ENCODE peak calls at places on chromosomes 7 and 10, in six cellular contexts. U, V, R, E, M and D are unnamed samples.

GRCh38 chr10:103781329-103782061 is 73.9 kb downstream of the SH3PXD2A start:
- DNase-seq in R (peak; percentile 68), E (no peak), M (no peak), V (no peak), U (no peak), D (no peak)

GRCh38 chr7:155597753-155598140 is 46.7 kb upstream of the RBM33 start:
- DNase-seq in E (no peak), U (no peak), M (peak; percentile 29), V (no peak), R (peak; percentile 21), D (no peak)

GRCh38 chr10:79944428-79945395 is 4.2 kb downstream of the SFTPD start:
- DNase-seq in U (no peak), V (no peak), E (no peak), R (no peak), M (peak; percentile 19), D (no peak)

GRCh38 chr10:127587668-127588395 is 38.7 kb downstream of the NPS start:
- DNase-seq in R (no peak), V (no peak), E (no peak), U (no peak), M (no peak), D (no peak)

GRCh38 chr10:109427421-109427820 is 495.9 kb downstream of the XPNPEP1 start:
- DNase-seq in V (no peak), U (no peak), M (no peak), E (no peak), R (no peak), D (no peak)

GRCh38 chr10:124685251-124685650 is 58.9 kb downstream of the FAM53B start:
- DNase-seq in U (no peak), M (no peak), R (no peak), E (no peak), V (no peak), D (no peak)

GRCh38 chr10:77390481-77390891 is 247.1 kb downstream of the KCNMA1 start:
- DNase-seq in E (no peak), V (no peak), M (no peak), U (no peak), R (peak; percentile 28), D (no peak)

GRCh38 chr10:4108693-4109092 is 323.7 kb upstream of the KLF6 start:
- DNase-seq in V (no peak), M (no peak), E (no peak), R (no peak), U (no peak), D (no peak)

GRCh38 chr10:73629165-73629564 is 12.1 kb downstream of the MYOZ1 start:
- DNase-seq in V (no peak), M (no peak), E (no peak), U (no peak), R (no peak), D (no peak)

GRCh38 chr10:48594371-48594770 is 10.5 kb downstream of the ARHGAP22 start:
- DNase-seq in U (no peak), E (no peak), V (no peak), M (no peak), R (no peak), D (no peak)

GRCh38 chr10:68047554-68048327 is 27.3 kb downstream of the HERC4 start:
- DNase-seq in R (peak; percentile 22), M (no peak), U (no peak), E (no peak), V (no peak), D (no peak)

GRCh38 chr10:84176836-84177474 is 3.4 kb downstream of the GPR15LG start:
- DNase-seq in E (no peak), U (no peak), M (no peak), V (no peak), R (no peak), D (no peak)

GRCh38 chr7:123916240-123916724 is 8.8 kb upstream of the SPAM1 start:
- DNase-seq in V (no peak), R (peak; percentile 44), E (no peak), U (no peak), M (no peak), D (no peak)